ENCODE peak calls at places on chromosomes 6 and 20, in five cellular contexts. One of them, this sample, is unnamed.

GRCh38 chr6:110728501-110728900 is 86.8 kb downstream of the CDK19 start:
- DNase-seq in GM23338: no peak
- DNase-seq in fibroblast of lung: no peak
- DNase-seq in Caco-2: no peak
- DNase-seq in IMR-90: no peak
- DNase-seq in this sample: no peak

GRCh38 chr20:10469599-10469998 is 34.5 kb downstream of the SLX4IP start:
- DNase-seq in GM23338: peak
- DNase-seq in fibroblast of lung: peak
- DNase-seq in Caco-2: no peak
- DNase-seq in IMR-90: peak
- DNase-seq in this sample: peak

GRCh38 chr20:4573564-4574355 is 147.9 kb upstream of the PRND start:
- DNase-seq in GM23338: no peak
- DNase-seq in fibroblast of lung: peak
- DNase-seq in Caco-2: no peak
- DNase-seq in IMR-90: peak
- DNase-seq in this sample: peak

GRCh38 chr6:142009647-142010046 is 123.1 kb upstream of the GJE1 start:
- DNase-seq in GM23338: no peak
- DNase-seq in fibroblast of lung: peak
- DNase-seq in Caco-2: peak
- DNase-seq in IMR-90: peak
- DNase-seq in this sample: peak

GRCh38 chr6:150070236-150070860 is 1.4 kb upstream of the ULBP3 start:
- DNase-seq in GM23338: no peak
- DNase-seq in fibroblast of lung: no peak
- DNase-seq in Caco-2: no peak
- DNase-seq in IMR-90: no peak
- DNase-seq in this sample: no peak

GRCh38 chr6:79453558-79454042 is 83.6 kb downstream of the LCA5 start:
- DNase-seq in GM23338: no peak
- DNase-seq in fibroblast of lung: peak
- DNase-seq in Caco-2: peak
- DNase-seq in IMR-90: no peak
- DNase-seq in this sample: peak

GRCh38 chr6:38012573-38012972 is 193.0 kb downstream of the ZFAND3 start:
- DNase-seq in GM23338: peak
- DNase-seq in fibroblast of lung: peak
- DNase-seq in Caco-2: peak
- DNase-seq in IMR-90: peak
- DNase-seq in this sample: peak

GRCh38 chr6:36539814-36540568 is 7.3 kb downstream of the STK38 start:
- DNase-seq in GM23338: no peak
- DNase-seq in fibroblast of lung: no peak
- DNase-seq in Caco-2: peak
- DNase-seq in IMR-90: no peak
- DNase-seq in this sample: no peak

GRCh38 chr6:89260832-89261231 is 43.7 kb upstream of the GABRR1 start:
- DNase-seq in GM23338: no peak
- DNase-seq in fibroblast of lung: no peak
- DNase-seq in Caco-2: no peak
- DNase-seq in IMR-90: no peak
- DNase-seq in this sample: peak

GRCh38 chr6:45212976-45213375 is 115.2 kb upstream of the RUNX2 start:
- DNase-seq in GM23338: peak
- DNase-seq in fibroblast of lung: peak
- DNase-seq in Caco-2: no peak
- DNase-seq in IMR-90: no peak
- DNase-seq in this sample: peak

GRCh38 chr6:105642708-105643107 is 239.8 kb upstream of the PREP start:
- DNase-seq in GM23338: no peak
- DNase-seq in fibroblast of lung: peak
- DNase-seq in Caco-2: no peak
- DNase-seq in IMR-90: peak
- DNase-seq in this sample: no peak

GRCh38 chr20:62174021-62174804 is 8.6 kb upstream of the MTG2 start:
- DNase-seq in GM23338: no peak
- DNase-seq in fibroblast of lung: no peak
- DNase-seq in Caco-2: no peak
- DNase-seq in IMR-90: no peak
- DNase-seq in this sample: no peak

GRCh38 chr6:91606148-91606901 is 1019.5 kb upstream of the MAP3K7 start:
- DNase-seq in GM23338: no peak
- DNase-seq in fibroblast of lung: no peak
- DNase-seq in Caco-2: no peak
- DNase-seq in IMR-90: no peak
- DNase-seq in this sample: no peak

GRCh38 chr6:22302828-22303227 is 6.0 kb upstream of the PRL start:
- DNase-seq in GM23338: no peak
- DNase-seq in fibroblast of lung: no peak
- DNase-seq in Caco-2: no peak
- DNase-seq in IMR-90: no peak
- DNase-seq in this sample: no peak

DNA sequence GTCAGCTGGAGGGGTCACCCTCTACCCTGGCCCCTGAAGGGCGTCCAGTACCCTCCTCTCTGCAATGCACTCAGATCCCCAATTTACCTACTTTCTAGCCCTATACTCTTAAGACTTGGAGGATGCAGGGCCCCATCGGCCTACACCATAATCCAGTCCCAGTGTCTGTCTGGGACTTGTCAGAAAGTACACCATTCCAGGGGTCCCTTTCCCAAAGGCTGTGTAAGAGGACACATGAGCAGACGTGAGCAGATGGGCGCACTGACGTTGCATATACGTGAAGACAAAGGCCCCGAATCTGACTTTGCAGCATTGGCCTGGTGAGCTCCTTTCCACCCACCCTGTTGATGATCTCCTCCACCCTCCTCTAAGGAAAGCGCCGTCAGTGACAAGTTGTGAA is 20.9 kb upstream of the SMOC2 start:
- DNase-seq in GM23338: no peak
- DNase-seq in fibroblast of lung: no peak
- DNase-seq in Caco-2: no peak
- DNase-seq in IMR-90: no peak
- DNase-seq in this sample: no peak
- H3K4me3 ChIP-seq in GM23338: no peak
- H3K4me3 ChIP-seq in fibroblast of lung: no peak
- H3K4me3 ChIP-seq in Caco-2: no peak
- H3K4me3 ChIP-seq in IMR-90: no peak
- H3K4me3 ChIP-seq in this sample: no peak

DNA sequence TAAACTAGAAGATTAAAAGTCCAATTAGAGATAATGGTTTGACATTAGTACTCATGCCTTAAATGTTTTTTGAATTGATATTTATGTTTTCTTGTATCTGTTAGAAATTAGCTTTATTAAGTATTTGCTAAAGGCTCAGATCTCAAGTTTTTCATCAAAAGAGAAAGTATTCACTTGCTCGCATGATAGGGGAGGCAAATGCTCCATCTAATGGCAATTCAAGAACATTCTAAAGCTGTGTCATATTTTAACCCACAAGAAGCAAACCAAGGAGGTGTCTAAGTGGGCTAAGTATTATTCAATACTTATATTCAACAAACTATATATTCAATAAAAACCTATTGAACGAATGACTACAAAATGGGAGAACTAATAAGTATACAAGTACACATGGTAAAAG is 192.8 kb upstream of the SPTLC3 start:
- DNase-seq in GM23338: no peak
- DNase-seq in fibroblast of lung: no peak
- DNase-seq in Caco-2: no peak
- DNase-seq in IMR-90: no peak
- DNase-seq in this sample: no peak
- TF ChIP-seq CTCF in GM23338: no peak
- TF ChIP-seq CTCF in fibroblast of lung: no peak
- TF ChIP-seq CTCF in Caco-2: no peak
- TF ChIP-seq CTCF in IMR-90: no peak
- TF ChIP-seq CTCF in this sample: no peak

GRCh38 chr6:27667651-27668441 is 194.9 kb upstream of the ZNF184 start:
- DNase-seq in GM23338: peak
- DNase-seq in fibroblast of lung: no peak
- DNase-seq in Caco-2: no peak
- DNase-seq in IMR-90: no peak
- DNase-seq in this sample: no peak

GRCh38 chr6:27669798-27670301 is 196.9 kb upstream of the ZNF184 start:
- DNase-seq in GM23338: peak
- DNase-seq in fibroblast of lung: no peak
- DNase-seq in Caco-2: no peak
- DNase-seq in IMR-90: no peak
- DNase-seq in this sample: no peak

GRCh38 chr6:27668442-27669275 is 195.8 kb upstream of the ZNF184 start:
- DNase-seq in GM23338: peak
- DNase-seq in fibroblast of lung: peak
- DNase-seq in Caco-2: peak
- DNase-seq in IMR-90: peak
- DNase-seq in this sample: peak

GRCh38 chr6:27669278-27669797 is 196.4 kb upstream of the ZNF184 start:
- DNase-seq in GM23338: peak
- DNase-seq in fibroblast of lung: no peak
- DNase-seq in Caco-2: no peak
- DNase-seq in IMR-90: no peak
- DNase-seq in this sample: no peak

DNA sequence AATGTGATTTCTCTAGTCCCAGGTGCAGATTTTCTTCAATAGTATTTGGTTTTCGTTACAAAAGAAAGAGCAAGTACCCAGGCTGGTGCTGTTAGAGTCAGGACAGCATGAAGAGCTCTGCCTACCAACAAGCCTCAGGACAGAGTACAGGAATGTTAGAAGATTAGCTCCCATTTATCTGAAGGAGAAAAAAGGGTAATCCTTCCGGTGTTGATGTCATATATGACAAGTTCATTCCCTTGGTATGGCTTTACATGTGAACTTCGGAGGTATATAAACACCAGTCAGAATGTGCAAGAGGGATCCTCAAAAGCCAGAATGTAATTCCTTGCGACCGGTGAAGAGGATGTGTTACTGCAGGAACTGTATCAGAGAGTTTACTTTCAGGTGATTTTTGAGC is 194.1 kb upstream of the ZNF184 start:
- DNase-seq in GM23338: no peak
- DNase-seq in fibroblast of lung: no peak
- DNase-seq in Caco-2: no peak
- DNase-seq in IMR-90: no peak
- DNase-seq in this sample: no peak
- H3K4me3 ChIP-seq in GM23338: peak
- H3K4me3 ChIP-seq in fibroblast of lung: no peak
- H3K4me3 ChIP-seq in Caco-2: no peak
- H3K4me3 ChIP-seq in IMR-90: no peak
- H3K4me3 ChIP-seq in this sample: peak

GRCh38 chr6:16773376-16773775 is 12.1 kb upstream of the ATXN1 start:
- DNase-seq in GM23338: no peak
- DNase-seq in fibroblast of lung: no peak
- DNase-seq in Caco-2: no peak
- DNase-seq in IMR-90: no peak
- DNase-seq in this sample: no peak

GRCh38 chr6:16774437-16774836 is 13.2 kb upstream of the ATXN1 start:
- DNase-seq in GM23338: no peak
- DNase-seq in fibroblast of lung: no peak
- DNase-seq in Caco-2: no peak
- DNase-seq in IMR-90: no peak
- DNase-seq in this sample: no peak

GRCh38 chr6:16777794-16778193 is 16.5 kb upstream of the ATXN1 start:
- DNase-seq in GM23338: no peak
- DNase-seq in fibroblast of lung: no peak
- DNase-seq in Caco-2: no peak
- DNase-seq in IMR-90: no peak
- DNase-seq in this sample: no peak

GRCh38 chr6:16778521-16778920 is 17.3 kb upstream of the ATXN1 start:
- DNase-seq in GM23338: no peak
- DNase-seq in fibroblast of lung: no peak
- DNase-seq in Caco-2: no peak
- DNase-seq in IMR-90: no peak
- DNase-seq in this sample: no peak

DNA sequence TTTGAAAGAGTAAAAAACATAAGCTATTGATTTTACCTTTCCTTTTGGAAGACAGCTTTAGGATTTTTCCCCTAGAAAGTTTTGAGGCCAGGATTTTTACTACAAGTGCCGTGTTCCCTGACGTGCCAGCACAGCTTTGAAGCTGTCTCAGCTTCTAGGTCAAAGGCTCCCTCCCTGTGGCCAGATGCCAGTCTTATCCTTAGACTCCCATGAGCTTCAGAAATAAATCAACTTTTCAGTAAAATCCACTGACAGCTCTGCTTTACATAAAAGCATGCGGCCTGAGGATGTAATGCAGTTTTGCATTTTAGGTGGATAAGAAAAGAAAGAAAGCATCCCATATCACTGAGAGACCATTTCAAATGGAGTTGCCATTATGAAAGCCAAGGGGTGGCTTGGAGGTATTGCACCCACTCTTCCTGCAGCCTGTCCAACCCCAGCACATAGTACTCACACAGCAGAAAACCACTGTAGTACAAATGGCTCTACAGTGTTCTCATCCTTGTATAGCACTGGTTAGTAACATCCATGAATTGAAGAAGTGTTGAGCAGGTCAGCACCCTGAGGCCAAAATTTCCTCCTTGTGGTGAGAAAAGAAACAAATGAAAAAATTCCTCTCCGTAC is 15.2 kb upstream of the ATXN1 start:
- DNase-seq in GM23338: peak
- DNase-seq in fibroblast of lung: no peak
- DNase-seq in Caco-2: no peak
- DNase-seq in IMR-90: no peak
- DNase-seq in this sample: no peak
- TF ChIP-seq CTCF in GM23338: peak
- TF ChIP-seq CTCF in fibroblast of lung: peak
- TF ChIP-seq CTCF in Caco-2: no peak
- TF ChIP-seq CTCF in IMR-90: no peak
- TF ChIP-seq CTCF in this sample: peak

GRCh38 chr6:119280586-119281163 is 68.9 kb downstream of the MAN1A1 start:
- DNase-seq in GM23338: no peak
- DNase-seq in fibroblast of lung: peak
- DNase-seq in Caco-2: no peak
- DNase-seq in IMR-90: no peak
- DNase-seq in this sample: no peak
- H3K4me3 ChIP-seq in GM23338: no peak
- H3K4me3 ChIP-seq in fibroblast of lung: no peak
- H3K4me3 ChIP-seq in Caco-2: no peak
- H3K4me3 ChIP-seq in IMR-90: no peak
- H3K4me3 ChIP-seq in this sample: no peak

DNA sequence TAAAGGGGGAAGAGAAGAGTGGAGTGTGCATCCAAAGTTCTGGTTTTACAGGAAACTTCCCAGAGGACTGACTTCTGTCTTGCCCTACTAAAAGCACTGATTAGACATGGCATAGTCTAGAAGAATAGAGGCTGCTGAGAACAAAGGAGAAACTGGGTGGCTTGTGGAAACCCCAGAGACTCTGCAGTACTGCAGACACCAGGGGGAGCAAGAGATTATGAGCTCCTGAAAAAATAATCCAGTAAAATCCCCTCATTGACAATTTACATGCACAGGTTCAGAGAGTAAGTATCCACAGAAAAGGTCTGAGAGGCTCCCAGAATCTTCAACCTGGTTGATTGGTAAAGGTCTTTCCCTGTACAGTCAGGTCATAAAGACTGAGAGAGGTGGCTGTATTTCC is 48.7 kb upstream of the CLVS2 start:
- DNase-seq in GM23338: peak
- DNase-seq in fibroblast of lung: no peak
- DNase-seq in Caco-2: peak
- DNase-seq in IMR-90: no peak
- DNase-seq in this sample: peak
- TF ChIP-seq CTCF in GM23338: peak
- TF ChIP-seq CTCF in fibroblast of lung: no peak
- TF ChIP-seq CTCF in Caco-2: peak
- TF ChIP-seq CTCF in IMR-90: no peak
- TF ChIP-seq CTCF in this sample: peak

This sample was measured in fibroblast of pulmonary artery.